ENCODE peak calls at places on chromosomes 13 and 19, in eight cellular contexts. X, M, T, B, J, N, O and L are unnamed samples.

GRCh38 chr13:29497137-29497654 is 98.3 kb downstream of the SLC7A1 start:
- DNase-seq in J (no peak), T (no peak), M (no peak), O (no peak), X (peak; percentile 73), B (no peak), N (peak; percentile 65), L (no peak)

GRCh38 chr13:85528578-85529215 is 270.5 kb downstream of the SLITRK6 start:
- DNase-seq in M (peak; percentile 79), J (no peak), B (peak; percentile 88), T (no peak), X (no peak), N (peak; percentile 94), O (no peak), L (peak; percentile 69)

GRCh38 chr13:98372886-98373285 is 195.8 kb upstream of the RNF113B start:
- DNase-seq in X (no peak), M (no peak), O (no peak), T (no peak), N (peak; percentile 65), B (no peak), J (no peak), L (no peak)

GRCh38 chr13:105464249-105464648 is 1071.2 kb downstream of the EFNB2 start:
- DNase-seq in N (peak; percentile 68), B (peak; percentile 16), J (no peak), M (no peak), T (no peak), X (no peak), O (no peak), L (no peak)

GRCh38 chr13:26255717-26256277 is 1.9 kb downstream of the CDK8 start:
- DNase-seq in M (peak; percentile 42), N (peak; percentile 9), T (no peak), B (peak; percentile 21), O (no peak), J (peak; percentile 47), X (no peak), L (peak; percentile 11)

GRCh38 chr19:46634045-46634655 is 1.9 kb downstream of the GNG8 start:
- DNase-seq in O (peak; percentile 63), J (peak; percentile 3), M (peak; percentile 88), T (peak; percentile 97), N (peak; percentile 73), X (peak; percentile 94), B (peak; percentile 87), L (peak; percentile 39)

GRCh38 chr13:50366488-50367174 is 351.4 kb downstream of the KCNRG start:
- DNase-seq in N (no peak), M (no peak), T (no peak), O (no peak), X (no peak), B (no peak), J (peak; percentile 75), L (no peak)

GRCh38 chr13:98975822-98976261 is 2.0 kb downstream of the DOCK9 start:
- DNase-seq in X (no peak), T (peak; percentile 79), B (no peak), O (no peak), N (no peak), M (peak; percentile 27), J (no peak), L (no peak)

GRCh38 chr19:36097036-36097435 is 13.9 kb upstream of the OVOL3 start:
- DNase-seq in X (no peak), B (no peak), O (peak; percentile 27), J (no peak), N (no peak), T (no peak), M (no peak), L (no peak)

GRCh38 chr13:97328222-97328790 is 105.7 kb upstream of the RAP2A start:
- DNase-seq in O (peak; percentile 32), X (no peak), N (peak; percentile 88), T (peak; percentile 62), B (peak; percentile 93), J (no peak), M (peak; percentile 77), L (peak; percentile 81)

GRCh38 chr13:39765801-39766463 is 110.5 kb downstream of the COG6 start:
- DNase-seq in M (peak; percentile 35), T (no peak), X (no peak), B (peak; percentile 33), N (peak; percentile 37), O (peak; percentile 79), J (peak; percentile 76), L (peak; percentile 28)

GRCh38 chr13:30908416-30908980 is 2.4 kb downstream of the MEDAG start:
- DNase-seq in X (no peak), B (peak; percentile 38), O (peak; percentile 12), N (peak; percentile 82), J (no peak), T (no peak), M (no peak), L (no peak)

GRCh38 chr13:86946734-86947133 is 724.4 kb upstream of the SLITRK5 start:
- DNase-seq in J (no peak), T (no peak), X (no peak), O (no peak), B (no peak), N (no peak), M (no peak), L (peak; percentile 17)

GRCh38 chr19:57465680-57466381 is 8.9 kb upstream of the VN1R1 start:
- DNase-seq in M (peak; percentile 77), X (no peak), J (no peak), T (peak; percentile 43), B (peak; percentile 59), N (no peak), O (no peak), L (peak; percentile 21)

GRCh38 chr19:17873661-17874422 is 2.1 kb downstream of the SLC5A5 start:
- DNase-seq in O (peak; percentile 86), N (no peak), J (no peak), T (peak; percentile 77), X (peak; percentile 84), B (no peak), M (peak; percentile 48), L (peak; percentile 18)

GRCh38 chr19:5286465-5287029 is 54.1 kb downstream of the PTPRS start:
- DNase-seq in M (no peak), B (no peak), N (no peak), X (no peak), O (no peak), T (no peak), J (no peak), L (no peak)

GRCh38 chr13:110580800-110581199 is 19.3 kb upstream of the RAB20 start:
- DNase-seq in J (no peak), N (no peak), T (no peak), B (no peak), M (peak; percentile 12), O (no peak), X (no peak), L (no peak)

GRCh38 chr19:15091918-15092753 is 10.1 kb downstream of the OR1I1 start:
- DNase-seq in T (no peak), O (peak; percentile 44), N (peak; percentile 50), B (peak; percentile 72), J (peak; percentile 48), M (peak; percentile 83), X (no peak), L (peak; percentile 59)

GRCh38 chr19:46759817-46760333 is 13.6 kb upstream of the STRN4 start:
- DNase-seq in O (no peak), N (peak; percentile 84), X (no peak), M (no peak), B (peak; percentile 58), T (no peak), J (no peak), L (peak; percentile 76)

GRCh38 chr19:53980553-53981407 is 10.7 kb upstream of the CACNG6 start:
- DNase-seq in J (no peak), X (no peak), T (no peak), B (peak; percentile 75), M (peak; percentile 74), O (no peak), N (peak; percentile 70), L (no peak)

GRCh38 chr19:10505583-10506229 is 2.5 kb upstream of the KEAP1 start:
- DNase-seq in B (peak; percentile 61), N (peak; percentile 35), M (peak; percentile 75), J (no peak), T (peak; percentile 64), O (no peak), X (peak; percentile 91), L (peak; percentile 60)

GRCh38 chr13:26502826-26503225 is 54.7 kb upstream of the WASF3 start:
- DNase-seq in B (peak; percentile 76), T (no peak), X (no peak), J (no peak), N (peak; percentile 50), O (no peak), M (peak; percentile 94), L (peak; percentile 65)